ENCODE peak calls at places on chromosomes 13 and 19, in four cellular contexts. H is GM23338, D is AG04449, Z is left cardiac atrium. M is an unnamed sample.

GRCh38 chr13:110925023-110925608 is 10.2 kb upstream of the ANKRD10 start:
- DNase-seq in H (peak), D (no peak), Z (no peak), M (no peak)

GRCh38 chr19:47110521-47111080 is 3.0 kb downstream of the ZC3H4 start:
- DNase-seq in H (no peak), D (no peak), Z (no peak), M (no peak)

GRCh38 chr13:21686761-21687391 is 16.0 kb downstream of the FGF9 start:
- DNase-seq in H (no peak), D (no peak), Z (no peak), M (no peak)

GRCh38 chr13:26968431-26969335 is 202.9 kb downstream of the USP12 start:
- DNase-seq in H (no peak), D (no peak), Z (no peak), M (no peak)

GRCh38 chr19:5623397-5624153 is 692 bp downstream of the SAFB start:
- DNase-seq in H (no peak), D (no peak), Z (peak), M (no peak)

GRCh38 chr13:79807554-79807953 is 326.6 kb downstream of the NDFIP2 start:
- DNase-seq in H (no peak), D (no peak), Z (no peak), M (no peak)

GRCh38 chr19:58352760-58353671 is at the start of gene A1BG:
- DNase-seq in H (no peak), D (no peak), Z (no peak), M (no peak)

GRCh38 chr19:18847516-18848463 is 16.0 kb downstream of the UPF1 start:
- DNase-seq in H (no peak), D (no peak), Z (peak), M (no peak)

GRCh38 chr13:106595623-106596022 is 27.7 kb upstream of the ARGLU1 start:
- DNase-seq in H (no peak), D (no peak), Z (peak), M (no peak)

GRCh38 chr13:40317980-40318327 is 348.5 kb downstream of the FOXO1 start:
- DNase-seq in H (no peak), D (no peak), Z (no peak), M (no peak)

GRCh38 chr19:3319643-3320353 is 46.6 kb upstream of the NFIC start:
- DNase-seq in H (no peak), D (no peak), Z (no peak), M (no peak)

GRCh38 chr13:105406551-105406950 is 1128.9 kb downstream of the EFNB2 start:
- DNase-seq in H (no peak), D (no peak), Z (no peak), M (no peak)

GRCh38 chr13:114064516-114065140 is 67.8 kb downstream of the RASA3 start:
- DNase-seq in H (no peak), D (no peak), Z (peak), M (no peak)

GRCh38 chr19:53872762-53873161 is 5.1 kb downstream of the MYADM start:
- DNase-seq in H (no peak), D (no peak), Z (no peak), M (no peak)

M was measured in non-pigmented ciliary epithelial cell.